ENCODE peak calls at places on chromosomes 7 and 10, in eight cellular contexts. X is ELR; W is GM13977; K is activated CD4-positive, alpha-beta T cell treated with anti-CD3 and anti-CD28 coated beads, Interleukin-2, amount 50 U/mL, for 4 hours; D is RCC 7860; T is stimulated activated CD8-positive, alpha-beta memory T cell treated with anti-CD3 and anti-CD28 coated beads, Interleukin-4, amount 100 ng/mL, for 24 hours; Q is AG04449; V is M059J. M is an unnamed sample.

GRCh38 chr7:125122225-125122624 is 192.6 kb upstream of the POT1 start:
- DNase-seq in X (no peak), W (no peak), K (no peak), D (no peak), T (no peak), Q (no peak), V (no peak), M (no peak)

GRCh38 chr7:95298091-95298490 is 26.2 kb downstream of the PON1 start:
- DNase-seq in X (no peak), W (no peak), K (no peak), D (peak; percentile 61), T (no peak), Q (no peak), V (no peak), M (no peak)

GRCh38 chr7:99794585-99795502 is 10.9 kb upstream of the CYP3A4 start:
- DNase-seq in X (no peak), W (no peak), K (no peak), D (peak; percentile 93), T (no peak), Q (no peak), V (peak; percentile 28), M (no peak)

GRCh38 chr10:16816830-16817124 is 447 bp downstream of the RSU1 start:
- DNase-seq in X (peak; percentile 51), W (no peak), K (no peak), D (no peak), T (no peak), Q (no peak), V (peak; percentile 25), M (no peak)

GRCh38 chr7:75977741-75978140 is 16.7 kb downstream of the TMEM120A start:
- DNase-seq in X (no peak), W (no peak), K (no peak), D (no peak), T (no peak), Q (no peak), V (no peak), M (no peak)

GRCh38 chr7:26533163-26533562 is 241.5 kb downstream of the SNX10 start:
- DNase-seq in X (no peak), W (no peak), K (no peak), D (no peak), T (no peak), Q (no peak), V (no peak), M (no peak)

GRCh38 chr7:116802784-116803183 is 59.6 kb upstream of the CAPZA2 start:
- DNase-seq in X (peak; percentile 86), W (peak; percentile 36), K (no peak), D (peak; percentile 56), T (no peak), Q (no peak), V (peak; percentile 89), M (peak; percentile 33)

GRCh38 chr7:42454006-42454405 is 217.0 kb upstream of the GLI3 start:
- DNase-seq in X (no peak), W (no peak), K (no peak), D (no peak), T (no peak), Q (no peak), V (no peak), M (no peak)

GRCh38 chr10:120011359-120012132 is 119.0 kb downstream of the SEC23IP start:
- DNase-seq in X (no peak), W (no peak), K (no peak), D (no peak), T (no peak), Q (no peak), V (peak; percentile 54), M (no peak)

GRCh38 chr10:104300736-104301292 is 31.8 kb downstream of the GSTO2 start:
- DNase-seq in X (peak; percentile 99), W (no peak), K (no peak), D (peak; percentile 95), T (no peak), Q (peak; percentile 93), V (peak; percentile 98), M (no peak)

GRCh38 chr10:80730522-80730921 is 192.8 kb downstream of the SH2D4B start:
- DNase-seq in X (no peak), W (no peak), K (no peak), D (no peak), T (no peak), Q (no peak), V (no peak), M (no peak)

GRCh38 chr10:103529539-103529938 is 36.0 kb downstream of the NEURL1 start:
- DNase-seq in X (no peak), W (no peak), K (no peak), D (no peak), T (no peak), Q (no peak), V (no peak), M (no peak)

GRCh38 chr10:79298403-79299244 is 48.6 kb upstream of the PPIF start:
- DNase-seq in X (peak; percentile 100), W (no peak), K (peak; percentile 42), D (peak; percentile 99), T (peak; percentile 44), Q (peak; percentile 84), V (peak; percentile 98), M (no peak)

GRCh38 chr10:125217986-125218675 is 57.8 kb upstream of the CTBP2 start:
- DNase-seq in X (peak; percentile 25), W (no peak), K (no peak), D (no peak), T (no peak), Q (no peak), V (no peak), M (no peak)

GRCh38 chr7:121083138-121083789 is 94.8 kb downstream of the CPED1 start:
- DNase-seq in X (peak; percentile 86), W (no peak), K (no peak), D (peak; percentile 77), T (no peak), Q (no peak), V (peak; percentile 84), M (no peak)

GRCh38 chr10:28668363-28669226 is 8.7 kb upstream of the BAMBI start:
- DNase-seq in X (peak; percentile 55), W (no peak), K (peak; percentile 23), D (no peak), T (peak; percentile 52), Q (no peak), V (peak; percentile 31), M (no peak)

GRCh38 chr7:120805636-120806388 is 52.1 kb downstream of the TSPAN12 start:
- DNase-seq in X (peak; percentile 63), W (peak; percentile 50), K (peak; percentile 15), D (peak; percentile 67), T (peak; percentile 20), Q (no peak), V (peak; percentile 60), M (peak; percentile 53)

GRCh38 chr10:69056129-69056528 is 31.8 kb upstream of the SRGN start:
- DNase-seq in X (peak; percentile 70), W (no peak), K (no peak), D (no peak), T (no peak), Q (no peak), V (peak; percentile 68), M (peak; percentile 50)

GRCh38 chr10:110918269-110918632 is 729 bp downstream of the BBIP1 start:
- DNase-seq in X (peak; percentile 97), W (no peak), K (peak; percentile 75), D (peak; percentile 88), T (no peak), Q (peak; percentile 74), V (peak; percentile 95), M (no peak)

GRCh38 chr10:97280783-97281182 is 11.7 kb downstream of the ARHGAP19 start:
- DNase-seq in X (no peak), W (no peak), K (no peak), D (no peak), T (no peak), Q (no peak), V (no peak), M (no peak)

GRCh38 chr10:113557389-113558321 is 4.8 kb downstream of the HABP2 start:
- DNase-seq in X (no peak), W (no peak), K (no peak), D (no peak), T (no peak), Q (no peak), V (no peak), M (no peak)

GRCh38 chr7:107751113-107751512 is 7.2 kb downstream of the CBLL1 start:
- DNase-seq in X (no peak), W (no peak), K (no peak), D (no peak), T (no peak), Q (no peak), V (no peak), M (no peak)

GRCh38 chr10:102781921-102782542 is 38.3 kb downstream of the WBP1L start:
- DNase-seq in X (peak; percentile 31), W (no peak), K (no peak), D (no peak), T (no peak), Q (no peak), V (peak; percentile 35), M (no peak)

GRCh38 chr7:12809476-12809875 is 122.0 kb downstream of the ARL4A start:
- DNase-seq in X (no peak), W (no peak), K (no peak), D (no peak), T (no peak), Q (no peak), V (no peak), M (no peak)

GRCh38 chr7:106128846-106129245 is 16.7 kb upstream of the SYPL1 start:
- DNase-seq in X (no peak), W (no peak), K (no peak), D (no peak), T (no peak), Q (no peak), V (no peak), M (no peak)

GRCh38 chr10:86155034-86155656 is 211.4 kb downstream of the GRID1 start:
- DNase-seq in X (no peak), W (no peak), K (no peak), D (no peak), T (no peak), Q (no peak), V (no peak), M (no peak)

GRCh38 chr10:49106451-49106850 is 8.9 kb downstream of the VSTM4 start:
- DNase-seq in X (no peak), W (no peak), K (no peak), D (no peak), T (no peak), Q (no peak), V (no peak), M (no peak)

GRCh38 chr10:78300526-78300925 is 266.9 kb downstream of the RPS24 start:
- DNase-seq in X (no peak), W (no peak), K (no peak), D (no peak), T (no peak), Q (no peak), V (no peak), M (no peak)

GRCh38 chr10:28840202-28840601 is 162.9 kb downstream of the BAMBI start:
- DNase-seq in X (no peak), W (no peak), K (no peak), D (no peak), T (no peak), Q (no peak), V (no peak), M (no peak)

GRCh38 chr10:45315508-45315907 is at the start of gene OR13A1:
- DNase-seq in X (no peak), W (no peak), K (no peak), D (no peak), T (no peak), Q (no peak), V (no peak), M (no peak)

GRCh38 chr7:18498327-18498726 is 2.8 kb downstream of the HDAC9 start:
- DNase-seq in X (no peak), W (no peak), K (no peak), D (no peak), T (no peak), Q (no peak), V (no peak), M (no peak)

GRCh38 chr7:110061387-110061786 is 1029.5 kb upstream of the LRRN3 start:
- DNase-seq in X (no peak), W (peak; percentile 2), K (no peak), D (no peak), T (no peak), Q (no peak), V (no peak), M (peak; percentile 8)

GRCh38 chr10:5211696-5212095 is 15.1 kb downstream of the AKR1C4 start:
- DNase-seq in X (no peak), W (no peak), K (no peak), D (no peak), T (no peak), Q (no peak), V (no peak), M (no peak)

GRCh38 chr10:107859065-107859464 is 694.6 kb upstream of the SORCS1 start:
- DNase-seq in X (no peak), W (no peak), K (no peak), D (no peak), T (no peak), Q (no peak), V (no peak), M (no peak)

M was measured in GM10248.